ENCODE peak calls at places on chromosomes 4 and X, in eight cellular contexts. One of them, this sample, is unnamed. For H3K36me3, the result is how much of the 10 kb centered on the place peaks cover.

GRCh38 chr4:78787392-78788004 is 11.3 kb downstream of the BMP2K start:
- DNase-seq in DND-41: no peak
- DNase-seq in fibroblast of lung: no peak
- DNase-seq in mammary epithelial cell: no peak
- DNase-seq in MM.1S: no peak
- DNase-seq in OCI-LY7: no peak
- DNase-seq in K562: no peak
- DNase-seq in IMR-90: no peak
- DNase-seq in this sample: no peak

GRCh38 chrX:110087485-110088356 is 84.8 kb downstream of the TMEM164 start:
- DNase-seq in DND-41: no peak
- DNase-seq in fibroblast of lung: peak
- DNase-seq in mammary epithelial cell: peak
- DNase-seq in MM.1S: no peak
- DNase-seq in OCI-LY7: no peak
- DNase-seq in K562: no peak
- DNase-seq in IMR-90: peak
- DNase-seq in this sample: peak

GRCh38 chrX:155768036-155768769 is 112.9 kb upstream of the VAMP7 start:
- DNase-seq in DND-41: no peak
- DNase-seq in fibroblast of lung: peak
- DNase-seq in mammary epithelial cell: peak
- DNase-seq in MM.1S: no peak
- DNase-seq in OCI-LY7: no peak
- DNase-seq in K562: no peak
- DNase-seq in IMR-90: peak
- DNase-seq in this sample: no peak

GRCh38 chrX:102712967-102713677 is 874 bp downstream of the GPRASP2 start:
- DNase-seq in DND-41: no peak
- DNase-seq in fibroblast of lung: peak
- DNase-seq in mammary epithelial cell: peak
- DNase-seq in MM.1S: no peak
- DNase-seq in OCI-LY7: no peak
- DNase-seq in K562: peak
- DNase-seq in IMR-90: peak
- DNase-seq in this sample: peak

GRCh38 chrX:154458116-154458953 is at the start of gene PLXNA3:
- DNase-seq in DND-41: peak
- DNase-seq in fibroblast of lung: peak
- DNase-seq in mammary epithelial cell: no peak
- DNase-seq in MM.1S: peak
- DNase-seq in OCI-LY7: peak
- DNase-seq in K562: peak
- DNase-seq in IMR-90: no peak
- DNase-seq in this sample: no peak

GRCh38 chrX:134849390-134849789 is 141.4 kb upstream of the SMIM10 start:
- DNase-seq in DND-41: no peak
- DNase-seq in fibroblast of lung: peak
- DNase-seq in mammary epithelial cell: peak
- DNase-seq in MM.1S: no peak
- DNase-seq in OCI-LY7: no peak
- DNase-seq in K562: no peak
- DNase-seq in IMR-90: peak
- DNase-seq in this sample: peak

GRCh38 chr4:42048394-42048793 is 58.1 kb downstream of the SLC30A9 start:
- DNase-seq in DND-41: no peak
- DNase-seq in fibroblast of lung: peak
- DNase-seq in mammary epithelial cell: peak
- DNase-seq in MM.1S: no peak
- DNase-seq in OCI-LY7: no peak
- DNase-seq in K562: no peak
- DNase-seq in IMR-90: peak
- DNase-seq in this sample: peak

GRCh38 chrX:46279214-46279924 is 265.9 kb downstream of the ZNF674 start:
- DNase-seq in DND-41: peak
- DNase-seq in fibroblast of lung: peak
- DNase-seq in mammary epithelial cell: peak
- DNase-seq in MM.1S: no peak
- DNase-seq in OCI-LY7: no peak
- DNase-seq in K562: no peak
- DNase-seq in IMR-90: no peak
- DNase-seq in this sample: no peak

GRCh38 chrX:40852573-40852972 is 117.2 kb upstream of the MED14 start:
- DNase-seq in DND-41: no peak
- DNase-seq in fibroblast of lung: no peak
- DNase-seq in mammary epithelial cell: no peak
- DNase-seq in MM.1S: no peak
- DNase-seq in OCI-LY7: no peak
- DNase-seq in K562: no peak
- DNase-seq in IMR-90: no peak
- DNase-seq in this sample: no peak

GRCh38 chr4:152419809-152420208 is 116.1 kb downstream of the FBXW7 start:
- DNase-seq in DND-41: no peak
- DNase-seq in fibroblast of lung: no peak
- DNase-seq in mammary epithelial cell: no peak
- DNase-seq in MM.1S: no peak
- DNase-seq in OCI-LY7: no peak
- DNase-seq in K562: no peak
- DNase-seq in IMR-90: no peak
- DNase-seq in this sample: no peak

GRCh38 chrX:107440187-107440586 is 9.3 kb upstream of the FRMPD3 start:
- DNase-seq in DND-41: no peak
- DNase-seq in fibroblast of lung: no peak
- DNase-seq in mammary epithelial cell: no peak
- DNase-seq in MM.1S: no peak
- DNase-seq in OCI-LY7: peak
- DNase-seq in K562: no peak
- DNase-seq in IMR-90: no peak
- DNase-seq in this sample: no peak

GRCh38 chr4:17561195-17561909 is 15.6 kb upstream of the LAP3 start:
- DNase-seq in DND-41: no peak
- DNase-seq in fibroblast of lung: peak
- DNase-seq in mammary epithelial cell: peak
- DNase-seq in MM.1S: no peak
- DNase-seq in OCI-LY7: no peak
- DNase-seq in K562: no peak
- DNase-seq in IMR-90: peak
- DNase-seq in this sample: peak

GRCh38 chrX:12988797-12989196 is 13.9 kb downstream of the TMSB4X start:
- DNase-seq in DND-41: no peak
- DNase-seq in fibroblast of lung: peak
- DNase-seq in mammary epithelial cell: peak
- DNase-seq in MM.1S: no peak
- DNase-seq in OCI-LY7: no peak
- DNase-seq in K562: peak
- DNase-seq in IMR-90: peak
- DNase-seq in this sample: peak

GRCh38 chr4:56055027-56055976 is 106.6 kb downstream of the CEP135 start:
- DNase-seq in DND-41: no peak
- DNase-seq in fibroblast of lung: peak
- DNase-seq in mammary epithelial cell: no peak
- DNase-seq in MM.1S: no peak
- DNase-seq in OCI-LY7: no peak
- DNase-seq in K562: no peak
- DNase-seq in IMR-90: no peak
- DNase-seq in this sample: peak

GRCh38 chrX:154396948-154397887 is 959 bp upstream of the RPL10 start:
- DNase-seq in DND-41: peak
- DNase-seq in fibroblast of lung: peak
- DNase-seq in mammary epithelial cell: peak
- DNase-seq in MM.1S: peak
- DNase-seq in OCI-LY7: peak
- DNase-seq in K562: peak
- DNase-seq in IMR-90: peak
- DNase-seq in this sample: peak

GRCh38 chr4:78480286-78480685 is 71.3 kb upstream of the ANXA3 start:
- DNase-seq in DND-41: no peak
- DNase-seq in fibroblast of lung: no peak
- DNase-seq in mammary epithelial cell: no peak
- DNase-seq in MM.1S: no peak
- DNase-seq in OCI-LY7: no peak
- DNase-seq in K562: no peak
- DNase-seq in IMR-90: no peak
- DNase-seq in this sample: no peak

GRCh38 chr4:60682901-60683300 is 517.2 kb upstream of the ADGRL3 start:
- DNase-seq in DND-41: no peak
- DNase-seq in fibroblast of lung: peak
- DNase-seq in mammary epithelial cell: no peak
- DNase-seq in MM.1S: no peak
- DNase-seq in OCI-LY7: no peak
- DNase-seq in K562: no peak
- DNase-seq in IMR-90: peak
- DNase-seq in this sample: peak

GRCh38 chr4:26779674-26780073 is 81.0 kb upstream of the STIM2 start:
- DNase-seq in DND-41: no peak
- DNase-seq in fibroblast of lung: peak
- DNase-seq in mammary epithelial cell: peak
- DNase-seq in MM.1S: no peak
- DNase-seq in OCI-LY7: no peak
- DNase-seq in K562: no peak
- DNase-seq in IMR-90: peak
- DNase-seq in this sample: peak

GRCh38 chr4:122003335-122003734 is 51.5 kb upstream of the TRPC3 start:
- DNase-seq in DND-41: peak
- DNase-seq in fibroblast of lung: no peak
- DNase-seq in mammary epithelial cell: no peak
- DNase-seq in MM.1S: peak
- DNase-seq in OCI-LY7: peak
- DNase-seq in K562: peak
- DNase-seq in IMR-90: no peak
- DNase-seq in this sample: no peak

GRCh38 chr4:179664628-179665027 is 2222.4 kb upstream of the AGA start:
- DNase-seq in DND-41: no peak
- DNase-seq in fibroblast of lung: no peak
- DNase-seq in mammary epithelial cell: no peak
- DNase-seq in MM.1S: no peak
- DNase-seq in OCI-LY7: no peak
- DNase-seq in K562: no peak
- DNase-seq in IMR-90: no peak
- DNase-seq in this sample: no peak

GRCh38 chr4:42673084-42673429 is 16.2 kb upstream of the ATP8A1 start:
- DNase-seq in DND-41: no peak
- DNase-seq in fibroblast of lung: peak
- DNase-seq in mammary epithelial cell: peak
- DNase-seq in MM.1S: no peak
- DNase-seq in OCI-LY7: peak
- DNase-seq in K562: no peak
- DNase-seq in IMR-90: no peak
- DNase-seq in this sample: peak

GRCh38 chr4:63717384-63717783 is 691.9 kb downstream of the TECRL start:
- DNase-seq in DND-41: no peak
- DNase-seq in fibroblast of lung: no peak
- DNase-seq in mammary epithelial cell: no peak
- DNase-seq in MM.1S: peak
- DNase-seq in OCI-LY7: no peak
- DNase-seq in K562: peak
- DNase-seq in IMR-90: no peak
- DNase-seq in this sample: no peak

GRCh38 chr4:120319230-120319761 is 252.6 kb upstream of the MAD2L1 start:
- DNase-seq in DND-41: no peak
- DNase-seq in fibroblast of lung: no peak
- DNase-seq in mammary epithelial cell: no peak
- DNase-seq in MM.1S: no peak
- DNase-seq in OCI-LY7: no peak
- DNase-seq in K562: no peak
- DNase-seq in IMR-90: no peak
- DNase-seq in this sample: no peak
- H3K4me2 ChIP-seq in DND-41: no peak
- H3K4me2 ChIP-seq in fibroblast of lung: no peak
- H3K4me2 ChIP-seq in mammary epithelial cell: no peak
- H3K4me2 ChIP-seq in MM.1S: no peak
- H3K4me2 ChIP-seq in OCI-LY7: no peak
- H3K4me2 ChIP-seq in K562: no peak
- H3K4me2 ChIP-seq in IMR-90: no peak
- H3K4me2 ChIP-seq in this sample: no peak

GRCh38 chr4:2811830-2812599 is 19.1 kb downstream of the SH3BP2 start:
- DNase-seq in DND-41: peak
- DNase-seq in fibroblast of lung: peak
- DNase-seq in mammary epithelial cell: no peak
- DNase-seq in MM.1S: peak
- DNase-seq in OCI-LY7: peak
- DNase-seq in K562: no peak
- DNase-seq in IMR-90: peak
- DNase-seq in this sample: peak
- H3K36me3 ChIP-seq in DND-41: under half
- H3K36me3 ChIP-seq in fibroblast of lung: under half
- H3K36me3 ChIP-seq in mammary epithelial cell: under half
- H3K36me3 ChIP-seq in MM.1S: under half
- H3K36me3 ChIP-seq in OCI-LY7: under half
- H3K36me3 ChIP-seq in K562: under half
- H3K36me3 ChIP-seq in IMR-90: under half
- H3K36me3 ChIP-seq in this sample: under half

GRCh38 chrX:111329370-111329769 is 59.1 kb upstream of the CAPN6 start:
- DNase-seq in DND-41: no peak
- DNase-seq in fibroblast of lung: no peak
- DNase-seq in mammary epithelial cell: no peak
- DNase-seq in MM.1S: no peak
- DNase-seq in OCI-LY7: no peak
- DNase-seq in K562: no peak
- DNase-seq in IMR-90: no peak
- DNase-seq in this sample: no peak
- H3K4me3 ChIP-seq in DND-41: no peak
- H3K4me3 ChIP-seq in fibroblast of lung: no peak
- H3K4me3 ChIP-seq in mammary epithelial cell: no peak
- H3K4me3 ChIP-seq in MM.1S: no peak
- H3K4me3 ChIP-seq in OCI-LY7: no peak
- H3K4me3 ChIP-seq in K562: no peak
- H3K4me3 ChIP-seq in IMR-90: no peak
- H3K4me3 ChIP-seq in this sample: no peak

GRCh38 chrX:68833448-68833805 is 4.6 kb downstream of the EFNB1 start:
- DNase-seq in DND-41: no peak
- DNase-seq in fibroblast of lung: no peak
- DNase-seq in mammary epithelial cell: no peak
- DNase-seq in MM.1S: no peak
- DNase-seq in OCI-LY7: no peak
- DNase-seq in K562: no peak
- DNase-seq in IMR-90: no peak
- DNase-seq in this sample: no peak
- H3K4me2 ChIP-seq in DND-41: no peak
- H3K4me2 ChIP-seq in fibroblast of lung: no peak
- H3K4me2 ChIP-seq in mammary epithelial cell: peak
- H3K4me2 ChIP-seq in MM.1S: no peak
- H3K4me2 ChIP-seq in OCI-LY7: no peak
- H3K4me2 ChIP-seq in K562: no peak
- H3K4me2 ChIP-seq in IMR-90: no peak
- H3K4me2 ChIP-seq in this sample: peak

DNA sequence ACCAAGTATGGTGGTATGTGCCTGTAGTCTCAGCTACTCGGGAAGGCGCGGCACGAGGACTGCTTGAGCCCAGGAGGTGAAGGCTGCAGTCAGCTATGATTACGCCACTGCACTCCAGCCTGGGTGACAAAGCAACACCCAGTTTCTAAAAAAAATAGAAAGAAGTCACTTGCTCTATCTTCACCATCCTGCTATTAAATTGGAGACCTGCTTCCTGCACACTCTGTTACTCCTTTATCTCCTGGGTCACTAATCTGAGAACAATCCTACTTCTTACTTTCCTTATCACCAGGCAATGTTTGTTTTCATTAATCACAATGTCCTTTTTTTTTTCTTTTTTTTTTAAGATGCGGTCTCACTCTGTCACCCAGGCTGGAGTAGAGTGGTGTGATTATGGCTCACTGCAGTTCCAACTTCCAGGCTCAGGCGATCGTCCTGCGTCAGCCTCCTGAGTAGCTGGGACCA is 16.2 kb downstream of the PRKX start:
- DNase-seq in DND-41: no peak
- DNase-seq in fibroblast of lung: no peak
- DNase-seq in mammary epithelial cell: peak
- DNase-seq in MM.1S: no peak
- DNase-seq in OCI-LY7: no peak
- DNase-seq in K562: no peak
- DNase-seq in IMR-90: no peak
- DNase-seq in this sample: peak
- H3K36me3 ChIP-seq in DND-41: under half
- H3K36me3 ChIP-seq in fibroblast of lung: under half
- H3K36me3 ChIP-seq in mammary epithelial cell: under half
- H3K36me3 ChIP-seq in MM.1S: under half
- H3K36me3 ChIP-seq in OCI-LY7: under half
- H3K36me3 ChIP-seq in K562: under half
- H3K36me3 ChIP-seq in IMR-90: under half
- H3K36me3 ChIP-seq in this sample: under half